ENCODE peak calls at places on chromosome 20, in seven cellular contexts. Q, H, L, D, Z, V and G are unnamed samples.

GRCh38 chr20:63900373-63900772 is 5.4 kb downstream of the DNAJC5 start:
- DNase-seq in V (no peak), H (no peak), D (no peak), Q (no peak), Z (no peak), L (no peak), G (no peak)

GRCh38 chr20:35146299-35146921 is 726 bp downstream of the EDEM2 start:
- DNase-seq in D (no peak), Z (no peak), L (peak; percentile 36), Q (no peak), V (no peak), H (peak; percentile 41), G (no peak)

GRCh38 chr20:10131612-10132345 is 86.9 kb upstream of the SNAP25 start:
- DNase-seq in Z (no peak), V (no peak), L (peak; percentile 8), Q (no peak), D (no peak), H (peak; percentile 17), G (no peak)

GRCh38 chr20:44209691-44210421 is 715 bp downstream of the OSER1 start:
- DNase-seq in D (no peak), Q (no peak), V (no peak), H (peak; percentile 27), L (peak; percentile 65), Z (no peak), G (no peak)

GRCh38 chr20:32232487-32232886 is 24.8 kb downstream of the POFUT1 start:
- DNase-seq in H (no peak), Q (no peak), L (no peak), V (no peak), Z (no peak), D (no peak), G (no peak)

GRCh38 chr20:19375301-19375885 is 163.0 kb downstream of the SLC24A3 start:
- DNase-seq in V (no peak), Z (no peak), D (no peak), Q (no peak), L (no peak), H (no peak), G (no peak)

GRCh38 chr20:844473-845225 is 11.1 kb downstream of the FAM110A start:
- DNase-seq in D (peak; percentile 78), H (peak; percentile 95), L (peak; percentile 92), Z (peak; percentile 87), Q (peak; percentile 98), V (peak; percentile 56), G (peak; percentile 90)

GRCh38 chr20:46025376-46025783 is 3.6 kb upstream of the SLC12A5 start:
- DNase-seq in L (no peak), H (no peak), V (no peak), Z (no peak), D (no peak), Q (no peak), G (no peak)

GRCh38 chr20:19992996-19993908 is 23.9 kb upstream of the NAA20 start:
- DNase-seq in H (peak; percentile 91), L (no peak), Q (no peak), D (no peak), Z (no peak), V (peak; percentile 88), G (no peak)

GRCh38 chr20:20553534-20553933 is 158.9 kb downstream of the RALGAPA2 start:
- DNase-seq in Q (no peak), V (no peak), D (no peak), Z (no peak), H (no peak), L (no peak), G (no peak)

GRCh38 chr20:4791121-4791520 is 69.4 kb downstream of the PRND start:
- DNase-seq in Z (no peak), Q (no peak), D (no peak), H (no peak), L (no peak), V (no peak), G (no peak)

GRCh38 chr20:15487030-15487429 is 1086.2 kb downstream of the KIF16B start:
- DNase-seq in Q (no peak), L (no peak), H (no peak), D (no peak), V (no peak), Z (no peak), G (no peak)

GRCh38 chr20:56626367-56627121 is 2.6 kb upstream of the TFAP2C start:
- DNase-seq in D (no peak), Q (peak; percentile 58), V (no peak), L (peak; percentile 70), Z (no peak), H (peak; percentile 53), G (no peak)

GRCh38 chr20:6898928-6899327 is 131.4 kb downstream of the BMP2 start:
- DNase-seq in Q (no peak), V (no peak), H (no peak), L (no peak), Z (no peak), D (no peak), G (no peak)

GRCh38 chr20:53238121-53238660 is 266.0 kb downstream of the TSHZ2 start:
- DNase-seq in Z (no peak), H (no peak), V (no peak), D (no peak), L (no peak), Q (no peak), G (no peak)

GRCh38 chr20:1803216-1804128 is 91.7 kb upstream of the SIRPA start:
- DNase-seq in Q (peak; percentile 77), Z (no peak), L (peak; percentile 71), D (no peak), H (peak; percentile 83), V (no peak), G (peak; percentile 4)

GRCh38 chr20:20518263-20518662 is 150.4 kb downstream of the INSM1 start:
- DNase-seq in D (no peak), V (no peak), L (no peak), Q (peak; percentile 17), Z (no peak), H (no peak), G (no peak)

GRCh38 chr20:11850901-11851300 is 66.8 kb upstream of the BTBD3 start:
- DNase-seq in Q (no peak), H (no peak), Z (no peak), D (no peak), L (no peak), V (no peak), G (no peak)

GRCh38 chr20:46354207-46354555 is 45.9 kb upstream of the CDH22 start:
- DNase-seq in H (no peak), D (no peak), V (no peak), Q (no peak), L (no peak), Z (no peak), G (no peak)

GRCh38 chr20:40497781-40498691 is 191.0 kb downstream of the MAFB start:
- DNase-seq in Z (no peak), H (peak; percentile 11), V (no peak), L (no peak), D (no peak), Q (no peak), G (no peak)

GRCh38 chr20:24990810-24991252 is 1.7 kb downstream of the APMAP start:
- DNase-seq in D (peak; percentile 14), Q (no peak), V (no peak), L (no peak), Z (no peak), H (no peak), G (no peak)

GRCh38 chr20:61218886-61219480 is 33.1 kb upstream of the CDH4 start:
- DNase-seq in Z (no peak), H (peak; percentile 21), D (no peak), Q (no peak), L (no peak), V (no peak), G (no peak)

GRCh38 chr20:49319204-49319809 is 41.5 kb upstream of the ZNFX1 start:
- DNase-seq in L (no peak), V (no peak), Z (no peak), D (no peak), Q (no peak), H (no peak), G (no peak)